ENCODE peak calls at places on chromosomes 16 and 17, in four cellular contexts. J is A549, P is GM12878, V is K562. A is an unnamed sample.

GRCh38 chr17:75773121-75773807 is 8.3 kb upstream of the GALK1 start:
- DNase-seq in J (no peak), P (no peak), V (no peak), A (no peak)

GRCh38 chr16:66695474-66695934 is 1.0 kb downstream of the CMTM4 start:
- DNase-seq in J (no peak), P (no peak), V (no peak), A (peak; percentile 75)

GRCh38 chr16:83901101-83901500 is 2.2 kb downstream of the MLYCD start:
- DNase-seq in J (no peak), P (no peak), V (no peak), A (no peak)

GRCh38 chr16:23711785-23712184 is 1.2 kb downstream of the ERN2 start:
- DNase-seq in J (no peak), P (no peak), V (no peak), A (no peak)

GRCh38 chr17:74202879-74203432 is 522 bp upstream of the RPL38 start:
- DNase-seq in J (no peak), P (no peak), V (no peak), A (no peak)

GRCh38 chr16:80174416-80174815 is 366.4 kb upstream of the DYNLRB2 start:
- DNase-seq in J (no peak), P (no peak), V (no peak), A (no peak)

GRCh38 chr17:65723356-65723928 is 162.0 kb upstream of the AXIN2 start:
- DNase-seq in J (no peak), P (no peak), V (no peak), A (no peak)

GRCh38 chr17:51734462-51734861 is 424.1 kb downstream of the CA10 start:
- DNase-seq in J (no peak), P (no peak), V (no peak), A (no peak)

GRCh38 chr16:10497132-10498088 is 83.0 kb downstream of the EMP2 start:
- DNase-seq in J (no peak), P (no peak), V (peak; percentile 48), A (peak; percentile 12)

GRCh38 chr16:27404163-27404823 is 2.3 kb downstream of the IL21R start:
- DNase-seq in J (no peak), P (no peak), V (no peak), A (no peak)

GRCh38 chr17:38584350-38584925 is 21.3 kb downstream of the SRCIN1 start:
- DNase-seq in J (peak; percentile 92), P (no peak), V (peak; percentile 85), A (peak; percentile 72)

GRCh38 chr17:17236295-17237025 is 508 bp downstream of the FLCN start:
- DNase-seq in J (peak; percentile 44), P (no peak), V (peak; percentile 68), A (peak; percentile 33)

GRCh38 chr17:61487668-61488595 is 35.7 kb downstream of the TBX4 start:
- DNase-seq in J (no peak), P (no peak), V (no peak), A (no peak)

GRCh38 chr16:3065742-3066439 is 451 bp downstream of the IL32 start:
- DNase-seq in J (no peak), P (no peak), V (no peak), A (no peak)

GRCh38 chr17:37743875-37744632 is 805 bp downstream of the HNF1B start:
- DNase-seq in J (peak; percentile 68), P (no peak), V (no peak), A (no peak)

GRCh38 chr16:55943257-55943656 is 68.1 kb upstream of the CES5A start:
- DNase-seq in J (no peak), P (no peak), V (no peak), A (peak; percentile 54)

GRCh38 chr17:41792835-41793748 is 6.6 kb upstream of the JUP start:
- DNase-seq in J (peak; percentile 68), P (no peak), V (peak; percentile 81), A (peak; percentile 59)

GRCh38 chr16:60337671-60338070 is 1603.6 kb upstream of the GOT2 start:
- DNase-seq in J (no peak), P (no peak), V (no peak), A (no peak)

GRCh38 chr17:16928406-16929280 is 43.3 kb downstream of the TNFRSF13B start:
- DNase-seq in J (no peak), P (no peak), V (no peak), A (no peak)

GRCh38 chr17:2749058-2749783 is at the start of gene CCDC92B:
- DNase-seq in J (no peak), P (no peak), V (no peak), A (no peak)

GRCh38 chr17:4807534-4808377 is 804 bp downstream of the PLD2 start:
- DNase-seq in J (peak; percentile 44), P (no peak), V (no peak), A (no peak)

GRCh38 chr17:565506-565905 is 149.1 kb downstream of the VPS53 start:
- DNase-seq in J (no peak), P (no peak), V (no peak), A (no peak)

GRCh38 chr17:59561042-59561441 is 4.4 kb upstream of the DHX40 start:
- DNase-seq in J (peak; percentile 56), P (no peak), V (no peak), A (peak; percentile 79)

GRCh38 chr16:15613676-15614075 is 29.3 kb downstream of the MARF1 start:
- DNase-seq in J (no peak), P (no peak), V (no peak), A (no peak)

GRCh38 chr17:29617481-29618271 is 5.0 kb downstream of the CORO6 start:
- DNase-seq in J (peak; percentile 85), P (peak; percentile 36), V (peak; percentile 84), A (peak; percentile 93)

GRCh38 chr17:35242158-35242804 is 591 bp upstream of the SLFN5 start:
- DNase-seq in J (peak; percentile 94), P (no peak), V (peak; percentile 14), A (peak; percentile 61)

GRCh38 chr17:12958786-12959185 is 59.0 kb downstream of the ELAC2 start:
- DNase-seq in J (no peak), P (no peak), V (no peak), A (no peak)

GRCh38 chr17:27293898-27294688 is at the start of gene WSB1:
- DNase-seq in J (peak; percentile 94), P (peak; percentile 61), V (peak; percentile 98), A (peak; percentile 94)
- TF ChIP-seq CTCF in J (no peak), P (no peak), V (peak; percentile 0), A (peak; percentile 1)

GRCh38 chr17:63434951-63435571 is 11.0 kb downstream of the CYB561 start:
- DNase-seq in J (peak; percentile 76), P (no peak), V (no peak), A (peak; percentile 74)
- TF ChIP-seq POLR2A in J (no peak), P (no peak), V (no peak), A (no peak)

DNA sequence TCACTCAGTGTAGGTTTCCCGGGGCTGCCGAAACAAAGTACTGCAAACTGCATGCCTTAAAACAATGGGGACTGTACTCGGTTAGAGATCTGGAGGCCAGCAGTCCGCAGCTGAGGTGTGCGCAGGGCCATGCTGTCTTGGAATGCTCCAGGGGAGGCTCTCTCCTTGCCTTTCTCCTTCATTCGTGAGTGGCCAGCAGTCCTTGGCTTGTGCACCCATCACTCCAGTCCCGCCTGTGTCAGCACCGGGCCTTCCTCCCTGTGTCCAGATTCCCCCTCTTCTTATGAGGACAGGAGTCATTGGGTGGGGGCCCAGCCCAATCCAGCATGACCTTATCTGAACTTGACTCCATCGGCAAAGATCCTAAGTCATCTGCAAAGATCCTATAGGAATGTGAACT is 43.4 kb downstream of the COX4I1 start:
- DNase-seq in J (no peak), P (no peak), V (no peak), A (no peak)
- TF ChIP-seq MYC in J (no peak), P (no peak), V (no peak), A (no peak)

DNA sequence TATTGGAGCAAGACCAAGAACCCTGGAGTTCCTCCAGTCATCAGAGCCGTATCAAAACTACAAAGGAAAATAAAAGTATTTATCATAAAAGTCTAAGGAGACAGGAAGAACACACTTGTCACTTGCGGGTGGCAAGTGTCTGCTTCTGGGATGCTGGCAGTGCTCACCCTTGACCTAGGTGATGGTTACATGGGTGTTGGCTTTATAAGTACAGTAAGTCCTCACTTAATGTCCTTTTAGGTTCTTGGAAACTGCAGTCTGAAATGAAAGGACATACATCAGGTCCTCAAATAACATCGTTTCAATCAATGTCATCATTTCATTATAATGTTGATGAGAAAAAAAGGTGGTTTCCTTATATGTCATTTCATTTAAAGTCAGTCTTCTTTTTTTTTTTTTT is 3.0 kb upstream of the AIPL1 start:
- DNase-seq in J (no peak), P (no peak), V (no peak), A (no peak)
- TF ChIP-seq CTCF in J (no peak), P (no peak), V (no peak), A (no peak)

GRCh38 chr17:8380049-8380448 is 2.9 kb downstream of the RPL26 start:
- DNase-seq in J (no peak), P (no peak), V (no peak), A (no peak)

GRCh38 chr17:8384801-8385335 is 1.9 kb upstream of the RPL26 start:
- DNase-seq in J (peak; percentile 38), P (no peak), V (no peak), A (no peak)

GRCh38 chr17:8382052-8382879 is 727 bp downstream of the RPL26 start:
- DNase-seq in J (peak; percentile 24), P (no peak), V (peak; percentile 23), A (peak; percentile 30)

GRCh38 chr17:8382880-8383142 is 182 bp downstream of the RPL26 start:
- DNase-seq in J (no peak), P (no peak), V (no peak), A (no peak)

GRCh38 chr17:8383143-8383974 is at the start of gene RPL26:
- DNase-seq in J (peak; percentile 97), P (peak; percentile 95), V (peak; percentile 83), A (peak; percentile 94)
- TF ChIP-seq POLR2A in J (peak; percentile 98), P (peak; percentile 96), V (no peak), A (peak; percentile 92)

GRCh38 chr17:77184474-77184873 is 43.7 kb downstream of the SEC14L1 start:
- DNase-seq in J (no peak), P (no peak), V (no peak), A (no peak)
- TF ChIP-seq MYC in J (no peak), P (no peak), V (no peak), A (no peak)

GRCh38 chr16:68892898-68893297 is 49.6 kb downstream of the TANGO6 start:
- DNase-seq in J (no peak), P (no peak), V (no peak), A (no peak)
- TF ChIP-seq CTCF in J (no peak), P (no peak), V (no peak), A (no peak)